ENCODE peak calls at places on chromosomes 7 and 10, in nine cellular contexts. One of them, this sample, is unnamed.

GRCh38 chr7:28442540-28443420 is 30.5 kb downstream of the CREB5 start:
- DNase-seq in right cardiac atrium: no peak
- DNase-seq in H9: no peak
- DNase-seq in astrocyte of the cerebellum: no peak
- DNase-seq in activated T-helper 1 cell treated with Interleukin-2 at 50 U/mL for 16 hours: no peak
- DNase-seq in AG08396: no peak
- DNase-seq in body of pancreas: no peak
- DNase-seq in midbrain: no peak
- DNase-seq in GM06990: peak
- DNase-seq in this sample: no peak

GRCh38 chr10:29372920-29373319 is 84.0 kb downstream of the LYZL1 start:
- DNase-seq in H9: no peak
- DNase-seq in astrocyte of the cerebellum: no peak
- DNase-seq in GM06990: no peak
- DNase-seq in midbrain: no peak
- DNase-seq in activated T-helper 1 cell treated with Interleukin-2 at 50 U/mL for 16 hours: no peak
- DNase-seq in AG08396: no peak
- DNase-seq in right cardiac atrium: no peak
- DNase-seq in body of pancreas: no peak
- DNase-seq in this sample: no peak

GRCh38 chr10:3481496-3481895 is 303.5 kb downstream of the KLF6 start:
- DNase-seq in GM06990: no peak
- DNase-seq in H9: no peak
- DNase-seq in body of pancreas: no peak
- DNase-seq in right cardiac atrium: no peak
- DNase-seq in activated T-helper 1 cell treated with Interleukin-2 at 50 U/mL for 16 hours: no peak
- DNase-seq in astrocyte of the cerebellum: no peak
- DNase-seq in AG08396: no peak
- DNase-seq in midbrain: no peak
- DNase-seq in this sample: no peak

GRCh38 chr7:132773527-132773956 is 197.3 kb upstream of the PLXNA4 start:
- DNase-seq in body of pancreas: no peak
- DNase-seq in right cardiac atrium: no peak
- DNase-seq in midbrain: no peak
- DNase-seq in activated T-helper 1 cell treated with Interleukin-2 at 50 U/mL for 16 hours: no peak
- DNase-seq in H9: no peak
- DNase-seq in astrocyte of the cerebellum: peak
- DNase-seq in AG08396: no peak
- DNase-seq in GM06990: no peak
- DNase-seq in this sample: no peak

GRCh38 chr7:33926535-33926934 is 21.2 kb downstream of the BMPER start:
- DNase-seq in astrocyte of the cerebellum: no peak
- DNase-seq in activated T-helper 1 cell treated with Interleukin-2 at 50 U/mL for 16 hours: no peak
- DNase-seq in GM06990: no peak
- DNase-seq in midbrain: no peak
- DNase-seq in AG08396: no peak
- DNase-seq in right cardiac atrium: no peak
- DNase-seq in body of pancreas: no peak
- DNase-seq in H9: no peak
- DNase-seq in this sample: no peak

GRCh38 chr7:64559206-64559605 is 3.7 kb downstream of the ZNF680 start:
- DNase-seq in H9: no peak
- DNase-seq in GM06990: no peak
- DNase-seq in body of pancreas: peak
- DNase-seq in midbrain: peak
- DNase-seq in astrocyte of the cerebellum: no peak
- DNase-seq in activated T-helper 1 cell treated with Interleukin-2 at 50 U/mL for 16 hours: no peak
- DNase-seq in right cardiac atrium: peak
- DNase-seq in AG08396: peak
- DNase-seq in this sample: no peak

GRCh38 chr7:140219672-140220520 is 43.1 kb upstream of the KDM7A start:
- DNase-seq in H9: no peak
- DNase-seq in right cardiac atrium: no peak
- DNase-seq in GM06990: no peak
- DNase-seq in midbrain: no peak
- DNase-seq in activated T-helper 1 cell treated with Interleukin-2 at 50 U/mL for 16 hours: no peak
- DNase-seq in AG08396: no peak
- DNase-seq in astrocyte of the cerebellum: no peak
- DNase-seq in body of pancreas: no peak
- DNase-seq in this sample: no peak

GRCh38 chr7:113392421-113392820 is 274.1 kb upstream of the SMIM30 start:
- DNase-seq in astrocyte of the cerebellum: no peak
- DNase-seq in right cardiac atrium: no peak
- DNase-seq in AG08396: no peak
- DNase-seq in H9: no peak
- DNase-seq in body of pancreas: peak
- DNase-seq in midbrain: no peak
- DNase-seq in GM06990: no peak
- DNase-seq in activated T-helper 1 cell treated with Interleukin-2 at 50 U/mL for 16 hours: no peak
- DNase-seq in this sample: no peak

GRCh38 chr7:112414855-112415490 is 35.3 kb upstream of the IFRD1 start:
- DNase-seq in activated T-helper 1 cell treated with Interleukin-2 at 50 U/mL for 16 hours: no peak
- DNase-seq in AG08396: peak
- DNase-seq in astrocyte of the cerebellum: no peak
- DNase-seq in body of pancreas: no peak
- DNase-seq in GM06990: no peak
- DNase-seq in right cardiac atrium: no peak
- DNase-seq in midbrain: peak
- DNase-seq in H9: no peak
- DNase-seq in this sample: peak

GRCh38 chr7:22934473-22935065 is 79.4 kb downstream of the HYCC1 start:
- DNase-seq in body of pancreas: no peak
- DNase-seq in H9: no peak
- DNase-seq in astrocyte of the cerebellum: no peak
- DNase-seq in right cardiac atrium: no peak
- DNase-seq in AG08396: peak
- DNase-seq in midbrain: no peak
- DNase-seq in activated T-helper 1 cell treated with Interleukin-2 at 50 U/mL for 16 hours: no peak
- DNase-seq in GM06990: no peak
- DNase-seq in this sample: no peak

GRCh38 chr10:103802637-103803353 is 52.6 kb downstream of the SH3PXD2A start:
- DNase-seq in H9: no peak
- DNase-seq in right cardiac atrium: no peak
- DNase-seq in body of pancreas: no peak
- DNase-seq in activated T-helper 1 cell treated with Interleukin-2 at 50 U/mL for 16 hours: no peak
- DNase-seq in AG08396: no peak
- DNase-seq in GM06990: no peak
- DNase-seq in midbrain: no peak
- DNase-seq in astrocyte of the cerebellum: no peak
- DNase-seq in this sample: no peak

GRCh38 chr10:106614293-106614692 is 550.2 kb downstream of the SORCS1 start:
- DNase-seq in activated T-helper 1 cell treated with Interleukin-2 at 50 U/mL for 16 hours: no peak
- DNase-seq in body of pancreas: no peak
- DNase-seq in AG08396: no peak
- DNase-seq in H9: no peak
- DNase-seq in midbrain: no peak
- DNase-seq in GM06990: no peak
- DNase-seq in right cardiac atrium: no peak
- DNase-seq in astrocyte of the cerebellum: no peak
- DNase-seq in this sample: no peak

GRCh38 chr10:11270135-11270857 is 252.6 kb downstream of the CELF2 start:
- DNase-seq in midbrain: peak
- DNase-seq in AG08396: peak
- DNase-seq in body of pancreas: peak
- DNase-seq in astrocyte of the cerebellum: peak
- DNase-seq in right cardiac atrium: peak
- DNase-seq in GM06990: peak
- DNase-seq in H9: peak
- DNase-seq in activated T-helper 1 cell treated with Interleukin-2 at 50 U/mL for 16 hours: peak
- DNase-seq in this sample: peak

GRCh38 chr7:70598976-70599375 is 533.0 kb upstream of the GALNT17 start:
- DNase-seq in midbrain: no peak
- DNase-seq in body of pancreas: no peak
- DNase-seq in astrocyte of the cerebellum: no peak
- DNase-seq in H9: no peak
- DNase-seq in AG08396: no peak
- DNase-seq in GM06990: no peak
- DNase-seq in activated T-helper 1 cell treated with Interleukin-2 at 50 U/mL for 16 hours: no peak
- DNase-seq in right cardiac atrium: no peak
- DNase-seq in this sample: no peak

GRCh38 chr7:42385912-42386311 is 148.9 kb upstream of the GLI3 start:
- DNase-seq in midbrain: no peak
- DNase-seq in H9: no peak
- DNase-seq in AG08396: no peak
- DNase-seq in astrocyte of the cerebellum: no peak
- DNase-seq in activated T-helper 1 cell treated with Interleukin-2 at 50 U/mL for 16 hours: no peak
- DNase-seq in right cardiac atrium: no peak
- DNase-seq in body of pancreas: no peak
- DNase-seq in GM06990: no peak
- DNase-seq in this sample: no peak

GRCh38 chr7:123096434-123096833 is 100.9 kb upstream of the TAS2R16 start:
- DNase-seq in midbrain: no peak
- DNase-seq in GM06990: no peak
- DNase-seq in right cardiac atrium: no peak
- DNase-seq in activated T-helper 1 cell treated with Interleukin-2 at 50 U/mL for 16 hours: no peak
- DNase-seq in AG08396: no peak
- DNase-seq in astrocyte of the cerebellum: no peak
- DNase-seq in body of pancreas: no peak
- DNase-seq in H9: no peak
- DNase-seq in this sample: no peak

GRCh38 chr10:49736564-49737113 is 25.5 kb downstream of the OGDHL start:
- DNase-seq in GM06990: no peak
- DNase-seq in astrocyte of the cerebellum: no peak
- DNase-seq in AG08396: no peak
- DNase-seq in body of pancreas: no peak
- DNase-seq in H9: peak
- DNase-seq in activated T-helper 1 cell treated with Interleukin-2 at 50 U/mL for 16 hours: no peak
- DNase-seq in midbrain: no peak
- DNase-seq in right cardiac atrium: no peak
- DNase-seq in this sample: no peak

GRCh38 chr10:26959841-26960240 is 99.1 kb upstream of the ABI1 start:
- DNase-seq in body of pancreas: no peak
- DNase-seq in right cardiac atrium: no peak
- DNase-seq in H9: no peak
- DNase-seq in AG08396: no peak
- DNase-seq in astrocyte of the cerebellum: no peak
- DNase-seq in activated T-helper 1 cell treated with Interleukin-2 at 50 U/mL for 16 hours: no peak
- DNase-seq in GM06990: no peak
- DNase-seq in midbrain: no peak
- DNase-seq in this sample: no peak

GRCh38 chr10:62380002-62380401 is 5.8 kb downstream of the ZNF365 start:
- DNase-seq in right cardiac atrium: no peak
- DNase-seq in GM06990: no peak
- DNase-seq in activated T-helper 1 cell treated with Interleukin-2 at 50 U/mL for 16 hours: no peak
- DNase-seq in astrocyte of the cerebellum: peak
- DNase-seq in AG08396: peak
- DNase-seq in H9: no peak
- DNase-seq in midbrain: no peak
- DNase-seq in body of pancreas: no peak
- DNase-seq in this sample: no peak

GRCh38 chr7:40239755-40240303 is 105.0 kb downstream of the SUGCT start:
- DNase-seq in body of pancreas: no peak
- DNase-seq in astrocyte of the cerebellum: no peak
- DNase-seq in activated T-helper 1 cell treated with Interleukin-2 at 50 U/mL for 16 hours: no peak
- DNase-seq in right cardiac atrium: no peak
- DNase-seq in GM06990: no peak
- DNase-seq in midbrain: no peak
- DNase-seq in H9: no peak
- DNase-seq in AG08396: no peak
- DNase-seq in this sample: no peak

GRCh38 chr7:98133621-98134266 is 27.1 kb downstream of the LMTK2 start:
- DNase-seq in body of pancreas: no peak
- DNase-seq in AG08396: no peak
- DNase-seq in astrocyte of the cerebellum: no peak
- DNase-seq in right cardiac atrium: no peak
- DNase-seq in midbrain: no peak
- DNase-seq in GM06990: no peak
- DNase-seq in activated T-helper 1 cell treated with Interleukin-2 at 50 U/mL for 16 hours: no peak
- DNase-seq in H9: no peak
- DNase-seq in this sample: no peak

GRCh38 chr10:69965086-69965485 is 87.6 kb upstream of the MACROH2A2 start:
- DNase-seq in activated T-helper 1 cell treated with Interleukin-2 at 50 U/mL for 16 hours: no peak
- DNase-seq in GM06990: no peak
- DNase-seq in midbrain: no peak
- DNase-seq in AG08396: no peak
- DNase-seq in body of pancreas: no peak
- DNase-seq in astrocyte of the cerebellum: no peak
- DNase-seq in right cardiac atrium: no peak
- DNase-seq in H9: no peak
- DNase-seq in this sample: no peak

GRCh38 chr10:53839437-53840039 is 961.5 kb downstream of the PCDH15 start:
- DNase-seq in AG08396: no peak
- DNase-seq in GM06990: no peak
- DNase-seq in right cardiac atrium: no peak
- DNase-seq in activated T-helper 1 cell treated with Interleukin-2 at 50 U/mL for 16 hours: no peak
- DNase-seq in body of pancreas: no peak
- DNase-seq in midbrain: peak
- DNase-seq in astrocyte of the cerebellum: peak
- DNase-seq in H9: no peak
- DNase-seq in this sample: no peak

GRCh38 chr10:75108684-75109458 is 2.6 kb upstream of the SAMD8 start:
- DNase-seq in astrocyte of the cerebellum: no peak
- DNase-seq in body of pancreas: peak
- DNase-seq in midbrain: no peak
- DNase-seq in AG08396: peak
- DNase-seq in H9: peak
- DNase-seq in activated T-helper 1 cell treated with Interleukin-2 at 50 U/mL for 16 hours: no peak
- DNase-seq in GM06990: no peak
- DNase-seq in right cardiac atrium: no peak
- DNase-seq in this sample: no peak

GRCh38 chr10:128062837-128063563 is 63.2 kb downstream of the MKI67 start:
- DNase-seq in activated T-helper 1 cell treated with Interleukin-2 at 50 U/mL for 16 hours: peak
- DNase-seq in astrocyte of the cerebellum: no peak
- DNase-seq in AG08396: no peak
- DNase-seq in body of pancreas: no peak
- DNase-seq in right cardiac atrium: no peak
- DNase-seq in GM06990: peak
- DNase-seq in midbrain: peak
- DNase-seq in H9: no peak
- DNase-seq in this sample: peak

GRCh38 chr7:30970594-30971094 is 6.9 kb downstream of the GHRHR start:
- DNase-seq in H9: no peak
- DNase-seq in astrocyte of the cerebellum: no peak
- DNase-seq in activated T-helper 1 cell treated with Interleukin-2 at 50 U/mL for 16 hours: no peak
- DNase-seq in right cardiac atrium: no peak
- DNase-seq in body of pancreas: no peak
- DNase-seq in GM06990: no peak
- DNase-seq in AG08396: no peak
- DNase-seq in midbrain: no peak
- DNase-seq in this sample: peak